ENCODE peak calls at places on chromosomes 4 and X, in seven cellular contexts. P is foreskin fibroblast, M is PC-3, C is suprapubic skin, H is cardiac fibroblast, U is astrocyte of the spinal cord, T is GM10248. K is an unnamed sample.
A peak's percentile ranks its signal among the peaks of the same experiment; 100 is the strongest.

GRCh38 chr4:95190751-95191436 is 357.9 kb downstream of the UNC5C start:
- DNase-seq in P (no peak), M (peak; percentile 37), C (no peak), H (no peak), U (no peak), T (no peak), K (peak; percentile 7)

GRCh38 chr4:160129439-160129838 is 1026.6 kb downstream of the RAPGEF2 start:
- DNase-seq in P (peak; percentile 1), M (peak; percentile 62), C (no peak), H (no peak), U (peak; percentile 85), T (no peak), K (peak; percentile 74)

GRCh38 chr4:176767183-176767582 is 25.5 kb downstream of the VEGFC start:
- DNase-seq in P (no peak), M (no peak), C (no peak), H (peak; percentile 69), U (peak; percentile 81), T (no peak), K (no peak)

GRCh38 chr4:124499266-124499665 is 213.3 kb downstream of the ANKRD50 start:
- DNase-seq in P (peak; percentile 9), M (no peak), C (no peak), H (no peak), U (peak; percentile 22), T (no peak), K (no peak)

GRCh38 chr4:80767944-80768343 is 262.6 kb upstream of the BMP3 start:
- DNase-seq in P (peak; percentile 36), M (peak; percentile 61), C (no peak), H (no peak), U (peak; percentile 30), T (no peak), K (peak; percentile 54)

GRCh38 chr4:127965803-127966175 is 583 bp downstream of the ABHD18 start:
- DNase-seq in P (peak; percentile 52), M (peak; percentile 33), C (no peak), H (peak; percentile 25), U (no peak), T (peak; percentile 76), K (peak; percentile 43)

GRCh38 chr4:120893314-120893713 is 29.2 kb downstream of the PRDM5 start:
- DNase-seq in P (no peak), M (no peak), C (no peak), H (no peak), U (no peak), T (no peak), K (no peak)

GRCh38 chrX:130770615-130771014 is 132.4 kb downstream of the ENOX2 start:
- DNase-seq in P (peak; percentile 73), M (peak; percentile 89), C (no peak), H (peak; percentile 83), U (peak; percentile 77), T (no peak), K (peak; percentile 64)

GRCh38 chrX:138710311-138710791 is 1.2 kb downstream of the FGF13 start:
- DNase-seq in P (no peak), M (no peak), C (no peak), H (no peak), U (no peak), T (no peak), K (no peak)

GRCh38 chrX:101415180-101416130 is 7.4 kb downstream of the HNRNPH2 start:
- DNase-seq in P (peak; percentile 78), M (peak; percentile 69), C (no peak), H (peak; percentile 88), U (peak; percentile 85), T (peak; percentile 57), K (peak; percentile 77)

GRCh38 chrX:111585337-111585736 is 73.9 kb downstream of the SERTM2 start:
- DNase-seq in P (no peak), M (no peak), C (no peak), H (no peak), U (no peak), T (no peak), K (no peak)

GRCh38 chrX:50877310-50877709 is 33.2 kb upstream of the BMP15 start:
- DNase-seq in P (no peak), M (peak; percentile 37), C (no peak), H (peak; percentile 68), U (peak; percentile 1), T (no peak), K (peak; percentile 47)

GRCh38 chr4:65561164-65561563 is 109.1 kb downstream of the EPHA5 start:
- DNase-seq in P (no peak), M (no peak), C (no peak), H (no peak), U (no peak), T (no peak), K (no peak)

GRCh38 chr4:65566473-65566872 is 103.8 kb downstream of the EPHA5 start:
- DNase-seq in P (no peak), M (no peak), C (no peak), H (no peak), U (no peak), T (no peak), K (no peak)
- TF ChIP-seq CTCF in P (no peak), M (no peak), C (no peak), H (no peak), U (no peak), T (no peak), K (no peak)

GRCh38 chrX:119190251-119190651 is 45.8 kb upstream of the PGRMC1 start:
- DNase-seq in P (peak; percentile 4), M (no peak), C (no peak), H (peak; percentile 1), U (no peak), T (no peak), K (no peak)

GRCh38 chrX:119189586-119189985 is 46.5 kb upstream of the PGRMC1 start:
- DNase-seq in P (peak; percentile 58), M (no peak), C (no peak), H (peak; percentile 67), U (peak; percentile 17), T (no peak), K (no peak)

GRCh38 chrX:119189115-119189514 is 47.0 kb upstream of the PGRMC1 start:
- DNase-seq in P (no peak), M (peak; percentile 20), C (no peak), H (no peak), U (no peak), T (no peak), K (no peak)

GRCh38 chrX:119190736-119191282 is 45.3 kb upstream of the PGRMC1 start:
- DNase-seq in P (peak; percentile 71), M (no peak), C (no peak), H (peak; percentile 57), U (no peak), T (no peak), K (peak; percentile 6)

DNA sequence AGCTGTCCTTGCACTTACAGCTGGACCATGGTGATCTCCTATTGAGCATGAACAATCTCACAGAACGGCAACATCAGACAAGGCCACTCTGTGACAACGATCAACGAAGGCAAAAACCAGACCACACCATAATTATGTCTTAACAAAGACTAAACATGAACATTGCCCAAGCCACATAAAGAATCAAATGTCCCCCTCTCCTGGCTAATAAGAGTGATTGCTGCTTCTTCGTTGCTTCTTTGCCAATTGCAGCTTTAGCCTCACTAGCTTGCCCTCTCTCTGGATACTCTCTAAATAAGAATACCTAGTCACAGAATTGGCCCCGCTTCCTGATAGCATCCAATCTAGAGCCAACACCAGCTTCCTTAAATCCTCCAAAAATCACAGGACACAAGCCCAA is 41.5 kb upstream of the PGRMC1 start:
- DNase-seq in P (peak; percentile 37), M (peak; percentile 32), C (no peak), H (peak; percentile 45), U (no peak), T (no peak), K (peak; percentile 38)
- TF ChIP-seq CTCF in P (no peak), M (peak; percentile 54), C (no peak), H (peak; percentile 33), U (no peak), T (no peak), K (no peak)

DNA sequence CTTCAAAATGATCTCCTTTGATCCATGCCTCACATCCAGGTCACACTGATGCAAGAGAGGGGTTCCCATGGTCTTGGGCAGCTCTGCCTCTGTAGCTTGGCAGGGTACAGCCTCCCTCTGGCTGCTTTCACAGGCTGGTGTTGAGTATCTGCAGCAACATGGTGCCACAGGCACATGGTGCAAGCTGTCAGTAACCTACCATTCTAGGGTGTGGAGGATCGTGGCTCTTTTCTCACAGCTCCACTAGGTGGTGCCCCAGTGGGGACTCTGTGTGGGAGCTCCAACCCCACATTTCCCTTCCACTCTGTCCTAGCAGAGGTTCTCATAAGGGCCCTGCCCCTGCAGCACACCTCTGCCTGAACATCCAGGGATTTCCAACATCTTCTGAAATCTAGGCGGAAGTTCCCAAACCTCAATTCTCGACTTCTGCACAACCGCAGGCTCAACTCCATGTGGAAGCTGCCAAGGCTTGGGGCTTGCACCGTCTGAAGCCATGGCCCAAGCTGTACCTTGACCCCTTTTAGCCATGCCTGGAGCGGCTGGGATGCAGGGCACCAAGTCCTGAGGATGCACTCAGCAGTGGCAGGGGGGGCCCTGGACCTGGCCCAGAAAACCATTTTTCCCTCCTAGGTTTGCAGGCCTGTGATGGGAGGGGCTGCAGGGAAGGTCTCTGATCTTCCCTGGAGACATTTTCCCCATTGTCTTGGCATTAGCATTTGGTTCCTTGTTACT is 137.8 kb upstream of the NUDT6 start:
- DNase-seq in P (no peak), M (no peak), C (no peak), H (no peak), U (no peak), T (no peak), K (no peak)
- TF ChIP-seq CTCF in P (peak; percentile 3), M (no peak), C (no peak), H (no peak), U (no peak), T (no peak), K (no peak)

GRCh38 chrX:13898084-13898483 is 81.2 kb upstream of the GPM6B start:
- DNase-seq in P (peak; percentile 41), M (peak; percentile 44), C (no peak), H (peak; percentile 90), U (no peak), T (peak; percentile 15), K (peak; percentile 62)
- TF ChIP-seq CTCF in P (peak; percentile 12), M (peak; percentile 63), C (no peak), H (peak; percentile 36), U (no peak), T (peak; percentile 32), K (no peak)

DNA sequence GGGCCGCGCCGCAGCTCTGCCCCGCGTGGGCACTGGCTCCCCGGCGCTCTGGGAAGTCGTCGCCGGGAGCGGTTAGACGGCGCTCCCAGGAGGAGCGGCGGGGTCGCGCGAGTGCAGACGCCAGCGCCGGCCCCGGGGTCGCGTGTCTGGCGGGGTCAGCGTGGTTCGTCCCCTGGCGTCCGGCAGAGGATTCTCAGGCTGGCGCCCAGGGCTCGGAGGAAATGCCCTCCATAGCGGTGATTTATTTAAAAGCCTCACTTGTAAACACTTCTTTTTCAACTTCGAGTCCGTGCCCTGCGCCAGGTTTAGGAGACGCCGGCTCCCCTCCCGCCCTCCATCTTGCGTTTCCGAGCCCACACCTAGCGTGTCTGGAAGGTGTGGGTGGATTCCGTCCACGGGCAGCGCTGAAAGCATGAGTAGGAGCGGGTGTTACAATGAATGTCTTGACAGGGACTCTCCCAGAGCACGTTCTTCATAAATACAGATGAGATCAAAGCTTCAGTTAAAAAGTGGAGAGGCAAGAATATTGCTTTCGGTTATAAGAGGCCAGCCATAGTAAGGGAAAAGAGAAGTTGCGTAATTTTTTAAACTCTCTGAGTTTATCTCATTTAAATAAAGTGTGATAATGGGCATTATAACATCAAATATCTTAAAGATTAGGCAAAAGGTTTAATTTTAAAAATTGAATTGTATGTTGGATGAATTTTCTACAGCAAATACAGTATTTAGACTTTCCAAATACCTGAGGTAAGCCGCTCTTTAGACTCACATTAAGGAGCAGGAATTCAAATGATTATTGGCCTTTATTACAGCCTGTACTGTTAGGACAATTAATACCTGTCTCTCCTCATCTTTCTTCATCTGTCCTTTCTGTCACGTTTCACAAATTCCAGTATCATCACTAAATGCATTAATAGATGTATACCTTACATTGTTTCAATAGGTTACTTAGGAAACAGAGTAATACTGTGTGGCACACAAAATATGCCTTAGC is 863 bp downstream of the FAM241A start:
- DNase-seq in P (peak; percentile 67), M (peak; percentile 38), C (no peak), H (peak; percentile 63), U (peak; percentile 39), T (peak; percentile 76), K (peak; percentile 64)
- TF ChIP-seq CTCF in P (peak; percentile 14), M (no peak), C (no peak), H (peak; percentile 21), U (peak; percentile 19), T (no peak), K (peak; percentile 26)